ENCODE peak calls at places on chromosomes 7 and 10, in five cellular contexts. A is Peyer's patch; B is CD8-positive, alpha-beta memory T cell; Q is adrenal gland; V is right lobe of liver. U is an unnamed sample. For H3K4me1, the result is how much of the 10 kb centered on the place peaks cover.

GRCh38 chr7:66181329-66181728 is 23.8 kb upstream of the TPST1 start:
- DNase-seq in A (no peak), B (no peak), Q (no peak), V (no peak), U (no peak)

GRCh38 chr10:131689954-131690669 is 210.7 kb upstream of the PPP2R2D start:
- DNase-seq in A (no peak), B (no peak), Q (no peak), V (no peak), U (no peak)

GRCh38 chr10:109259293-109259692 is 664.0 kb downstream of the XPNPEP1 start:
- DNase-seq in A (no peak), B (no peak), Q (no peak), V (no peak), U (no peak)

GRCh38 chr7:12056381-12056780 is 154.7 kb upstream of the TMEM106B start:
- DNase-seq in A (no peak), B (no peak), Q (no peak), V (no peak), U (no peak)

GRCh38 chr7:116526897-116527296 is 2.1 kb downstream of the CAV1 start:
- DNase-seq in A (no peak), B (no peak), Q (no peak), V (no peak), U (no peak)

GRCh38 chr10:115657161-115657850 is 564.1 kb downstream of the ATRNL1 start:
- DNase-seq in A (no peak), B (no peak), Q (no peak), V (no peak), U (no peak)

GRCh38 chr7:68417659-68418058 is 1180.6 kb upstream of the AUTS2 start:
- DNase-seq in A (no peak), B (no peak), Q (no peak), V (no peak), U (no peak)

GRCh38 chr7:36299223-36299760 is 90.4 kb upstream of the ANLN start:
- DNase-seq in A (no peak), B (no peak), Q (no peak), V (no peak), U (no peak)

GRCh38 chr7:146478975-146479492 is 362.4 kb downstream of the CNTNAP2 start:
- DNase-seq in A (no peak), B (no peak), Q (no peak), V (no peak), U (no peak)

GRCh38 chr10:122663516-122664130 is 36.0 kb downstream of the C10orf120 start:
- DNase-seq in A (no peak), B (no peak), Q (no peak), V (no peak), U (no peak)

GRCh38 chr10:123157210-123157609 is 3.0 kb downstream of the BUB3 start:
- DNase-seq in A (no peak), B (no peak), Q (no peak), V (no peak), U (no peak)

GRCh38 chr10:64316416-64316815 is 795.2 kb downstream of the REEP3 start:
- DNase-seq in A (no peak), B (no peak), Q (no peak), V (no peak), U (no peak)

GRCh38 chr7:4742852-4743251 is 32.6 kb upstream of the AP5Z1 start:
- DNase-seq in A (no peak), B (no peak), Q (peak), V (no peak), U (no peak)
- H3K4me1 ChIP-seq in A (half or more), B (under half), Q (under half), V (under half), U (half or more)

GRCh38 chr10:26449726-26450125 is 11.6 kb downstream of the APBB1IP start:
- DNase-seq in A (no peak), B (no peak), Q (no peak), V (no peak), U (no peak)

GRCh38 chr10:26446258-26446657 is 8.1 kb downstream of the APBB1IP start:
- DNase-seq in A (no peak), B (no peak), Q (no peak), V (no peak), U (no peak)

GRCh38 chr10:26448706-26449435 is 10.7 kb downstream of the APBB1IP start:
- DNase-seq in A (peak), B (peak), Q (no peak), V (no peak), U (peak)

GRCh38 chr10:26445411-26446031 is 7.4 kb downstream of the APBB1IP start:
- DNase-seq in A (no peak), B (no peak), Q (no peak), V (no peak), U (no peak)

DNA sequence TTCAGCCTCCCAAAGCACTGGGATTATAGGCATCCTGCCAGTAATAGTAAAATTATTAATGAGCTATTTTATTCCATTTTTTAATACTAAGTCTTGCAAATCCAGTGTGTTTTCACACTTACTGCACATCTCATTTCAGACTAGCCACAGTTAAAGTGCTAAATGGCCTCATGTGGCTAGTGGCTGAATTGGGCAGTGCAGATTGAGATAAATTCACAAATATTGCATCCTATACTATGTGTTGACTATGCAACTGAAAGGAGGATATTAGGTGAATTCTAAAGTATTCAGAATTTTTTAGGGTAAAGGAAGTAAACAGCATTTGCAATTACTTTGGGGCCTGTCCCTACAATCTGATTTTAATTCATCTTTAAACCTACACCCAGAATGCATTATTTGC is 10.2 kb downstream of the APBB1IP start:
- DNase-seq in A (no peak), B (no peak), Q (no peak), V (no peak), U (no peak)
- H3K4me1 ChIP-seq in A (under half), B (half or more), Q (under half), V (under half), U (half or more)

DNA sequence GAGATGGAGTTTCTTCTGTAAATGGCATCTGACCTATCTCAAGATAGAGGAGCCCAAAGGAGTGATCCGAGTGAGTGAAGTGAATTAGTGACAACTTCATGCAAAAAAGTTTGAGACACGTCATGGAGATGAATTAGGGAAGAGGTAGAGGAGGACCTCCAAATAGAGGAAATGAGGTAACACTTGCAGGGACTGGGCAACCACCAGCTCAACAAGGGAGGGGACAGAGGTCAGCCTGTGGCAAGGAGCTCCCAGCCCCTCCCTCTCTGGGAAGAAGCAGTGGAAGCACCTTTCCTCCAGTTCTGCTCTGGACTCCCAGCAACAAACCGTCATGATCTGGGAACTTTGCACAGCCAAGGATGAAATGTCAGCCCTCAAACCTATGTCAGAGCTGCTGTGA is 83.5 kb upstream of the IKZF1 start:
- DNase-seq in A (no peak), B (no peak), Q (no peak), V (no peak), U (no peak)
- H3K4me1 ChIP-seq in A (under half), B (under half), Q (under half), V (under half), U (under half)

DNA sequence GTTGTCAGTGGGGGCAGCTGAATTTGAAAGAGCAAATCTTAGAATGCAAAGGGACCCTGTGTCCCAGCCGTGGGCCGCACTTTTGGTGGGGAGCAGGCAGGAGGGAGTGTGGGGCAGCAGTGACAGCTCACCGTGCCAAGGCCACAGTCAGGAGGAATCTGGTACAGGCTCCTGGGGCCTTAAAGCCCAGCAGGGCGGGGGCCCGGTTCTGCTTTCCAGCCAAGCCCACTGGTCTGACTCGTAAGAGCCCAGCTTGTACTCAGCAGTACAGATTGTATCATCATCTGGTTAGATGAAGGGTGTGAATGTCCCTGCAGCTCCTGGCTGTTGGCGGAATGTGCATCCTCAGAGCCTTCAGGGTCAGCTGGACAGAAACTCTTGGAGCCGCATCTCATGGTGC is 30.5 kb upstream of the TRIM8 start:
- DNase-seq in A (no peak), B (no peak), Q (no peak), V (no peak), U (no peak)
- H3K4me1 ChIP-seq in A (under half), B (under half), Q (under half), V (under half), U (under half)

GRCh38 chr7:1926908-1927306 is 256.8 kb downstream of the ELFN1 start:
- DNase-seq in A (no peak), B (no peak), Q (no peak), V (no peak), U (peak)
- H3K4me1 ChIP-seq in A (under half), B (half or more), Q (under half), V (under half), U (under half)

GRCh38 chr7:157001920-157002818 is 8.3 kb downstream of the MNX1 start:
- DNase-seq in A (no peak), B (no peak), Q (no peak), V (no peak), U (no peak)
- H3K4me1 ChIP-seq in A (half or more), B (under half), Q (under half), V (under half), U (under half)

DNA sequence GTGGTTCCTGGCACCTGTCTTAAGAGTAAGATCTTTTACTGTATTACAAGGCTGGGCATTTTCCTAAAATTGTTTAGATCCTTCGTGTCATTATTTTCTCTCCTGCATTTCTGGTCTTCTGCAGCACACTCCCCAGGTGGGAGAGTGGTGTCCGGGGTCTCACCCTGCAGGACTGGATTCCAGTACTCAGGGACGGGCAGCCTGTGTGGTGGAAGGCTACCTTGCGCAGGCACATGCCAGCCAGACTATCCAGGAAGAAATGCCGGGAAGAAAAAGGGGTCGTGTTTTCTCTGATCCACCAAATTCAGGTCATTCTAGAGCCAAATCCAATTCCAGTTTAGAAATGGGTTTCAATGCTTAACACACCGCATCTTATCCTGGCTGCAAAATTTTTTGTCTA is 27.7 kb downstream of the CNPY1 start:
- DNase-seq in A (no peak), B (no peak), Q (no peak), V (no peak), U (no peak)
- H3K4me1 ChIP-seq in A (under half), B (under half), Q (under half), V (under half), U (under half)

GRCh38 chr7:137996386-137996851 is 5.5 kb downstream of the CREB3L2 start:
- DNase-seq in A (peak), B (no peak), Q (no peak), V (no peak), U (no peak)
- H3K4me1 ChIP-seq in A (under half), B (under half), Q (under half), V (under half), U (under half)

GRCh38 chr7:132592238-132592946 is 16.1 kb upstream of the PLXNA4 start:
- DNase-seq in A (no peak), B (no peak), Q (no peak), V (no peak), U (no peak)
- H3K4me1 ChIP-seq in A (under half), B (under half), Q (under half), V (under half), U (under half)

DNA sequence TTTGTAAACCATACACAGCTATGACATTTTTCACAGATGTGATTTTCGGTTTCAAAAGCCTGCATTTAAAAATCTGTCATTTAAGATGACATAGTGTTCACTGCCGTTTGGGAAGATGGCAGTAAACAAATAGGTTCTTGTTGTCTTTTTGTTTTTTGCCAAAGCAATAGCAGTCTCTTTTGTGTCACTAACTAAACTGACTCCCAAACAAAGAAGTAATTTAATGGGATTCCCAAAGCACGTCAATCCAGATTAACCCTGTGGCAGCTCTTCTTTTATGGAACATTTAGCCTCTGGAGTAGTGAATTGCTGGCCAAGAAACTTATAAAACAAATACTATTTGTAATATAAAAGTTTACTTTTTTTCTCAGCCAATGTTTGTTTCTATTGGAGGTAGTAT is 697.7 kb downstream of the PHTF2 start:
- DNase-seq in A (no peak), B (no peak), Q (no peak), V (no peak), U (no peak)
- H3K4me1 ChIP-seq in A (under half), B (under half), Q (under half), V (under half), U (under half)

U was measured in naive thymus-derived CD4-positive, alpha-beta T cell.